ENCODE peak calls at places on chromosomes 16 and 17, in four cellular contexts. L is GM12878, X is HL-60, J is K562. P is an unnamed sample.

GRCh38 chr16:1470543-1471251 is 4.1 kb downstream of the CLCN7 start:
- DNase-seq in L (no peak), X (peak), J (peak), P (no peak)

GRCh38 chr17:44587339-44587738 is 30.1 kb downstream of the FZD2 start:
- DNase-seq in L (no peak), X (no peak), J (peak), P (no peak)

GRCh38 chr16:84183572-84183875 is 3.3 kb downstream of the TAF1C start:
- DNase-seq in L (no peak), X (no peak), J (no peak), P (no peak)

GRCh38 chr16:78147846-78148535 is 48.5 kb downstream of the WWOX start:
- DNase-seq in L (no peak), X (no peak), J (no peak), P (no peak)

GRCh38 chr16:88810166-88810867 is 1.4 kb downstream of the APRT start:
- DNase-seq in L (no peak), X (no peak), J (peak), P (no peak)

GRCh38 chr16:1494129-1494640 is 1.0 kb downstream of the TELO2 start:
- DNase-seq in L (no peak), X (no peak), J (peak), P (no peak)

GRCh38 chr16:55189975-55190636 is 133.9 kb upstream of the IRX6 start:
- DNase-seq in L (no peak), X (no peak), J (no peak), P (no peak)

GRCh38 chr16:29313559-29313887 is 93.0 kb downstream of the NPIPB11 start:
- DNase-seq in L (no peak), X (no peak), J (no peak), P (no peak)

GRCh38 chr17:65027305-65027704 is 29.2 kb downstream of the GNA13 start:
- DNase-seq in L (peak), X (no peak), J (peak), P (no peak)

GRCh38 chr16:85498607-85499006 is 114.5 kb upstream of the GSE1 start:
- DNase-seq in L (peak), X (no peak), J (no peak), P (peak)

GRCh38 chr17:4310349-4311060 is 46.7 kb upstream of the ANKFY1 start:
- DNase-seq in L (no peak), X (no peak), J (no peak), P (no peak)

GRCh38 chr17:31900877-31901276 is 631 bp downstream of the UTP6 start:
- DNase-seq in L (no peak), X (no peak), J (peak), P (no peak)

GRCh38 chr17:2435181-2435741 is 34.4 kb upstream of the MNT start:
- DNase-seq in L (no peak), X (no peak), J (no peak), P (no peak)

GRCh38 chr17:37787055-37787720 is 42.3 kb upstream of the HNF1B start:
- DNase-seq in L (no peak), X (no peak), J (no peak), P (no peak)

GRCh38 chr17:4159761-4160160 is 16.8 kb downstream of the CYB5D2 start:
- DNase-seq in L (no peak), X (no peak), J (no peak), P (no peak)

GRCh38 chr16:61936522-61936921 is 99.7 kb downstream of the CDH8 start:
- DNase-seq in L (no peak), X (no peak), J (no peak), P (no peak)

GRCh38 chr17:52159810-52160578 is 1.5 kb upstream of the CA10 start:
- DNase-seq in L (no peak), X (no peak), J (no peak), P (no peak)

GRCh38 chr17:81608082-81608481 is 28.8 kb downstream of the NPLOC4 start:
- DNase-seq in L (no peak), X (no peak), J (no peak), P (no peak)

GRCh38 chr17:42286411-42287295 is 1.6 kb upstream of the STAT5A start:
- DNase-seq in L (no peak), X (no peak), J (no peak), P (no peak)

GRCh38 chr16:87186876-87187533 is 130.2 kb downstream of the C16orf95 start:
- DNase-seq in L (no peak), X (no peak), J (no peak), P (no peak)

GRCh38 chr16:87188104-87188503 is 129.1 kb downstream of the C16orf95 start:
- DNase-seq in L (no peak), X (no peak), J (no peak), P (no peak)

GRCh38 chr16:87189426-87189825 is 127.8 kb downstream of the C16orf95 start:
- DNase-seq in L (no peak), X (no peak), J (no peak), P (no peak)

GRCh38 chr16:87192418-87193073 is 124.6 kb downstream of the C16orf95 start:
- DNase-seq in L (no peak), X (no peak), J (no peak), P (no peak)

GRCh38 chr16:87190288-87191240 is 126.6 kb downstream of the C16orf95 start:
- DNase-seq in L (no peak), X (no peak), J (no peak), P (no peak)
- TF ChIP-seq SPI1 in L (no peak), X (no peak), J (no peak), P (no peak)

DNA sequence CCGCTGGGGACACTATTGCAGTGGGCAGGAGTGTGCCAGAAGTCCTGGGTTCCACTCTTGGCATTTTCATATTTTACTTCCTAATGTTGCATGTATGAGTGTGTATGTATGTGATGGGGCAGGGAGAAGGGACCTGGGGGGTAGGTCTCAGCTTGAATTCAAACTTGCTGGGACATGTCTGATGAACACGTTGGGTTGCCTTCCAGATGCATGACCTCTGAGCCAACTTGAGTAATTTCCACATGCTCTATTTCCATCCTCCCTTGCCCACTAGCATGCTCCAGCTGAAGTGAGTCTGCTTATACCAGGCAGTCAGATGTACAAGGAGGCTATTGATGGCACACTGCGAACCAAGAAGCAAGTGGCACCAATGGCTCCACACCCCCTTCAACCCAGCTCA is 32.9 kb upstream of the SRSF1 start:
- DNase-seq in L (no peak), X (no peak), J (no peak), P (no peak)
- TF ChIP-seq SPI1 in L (no peak), X (no peak), J (no peak), P (no peak)

DNA sequence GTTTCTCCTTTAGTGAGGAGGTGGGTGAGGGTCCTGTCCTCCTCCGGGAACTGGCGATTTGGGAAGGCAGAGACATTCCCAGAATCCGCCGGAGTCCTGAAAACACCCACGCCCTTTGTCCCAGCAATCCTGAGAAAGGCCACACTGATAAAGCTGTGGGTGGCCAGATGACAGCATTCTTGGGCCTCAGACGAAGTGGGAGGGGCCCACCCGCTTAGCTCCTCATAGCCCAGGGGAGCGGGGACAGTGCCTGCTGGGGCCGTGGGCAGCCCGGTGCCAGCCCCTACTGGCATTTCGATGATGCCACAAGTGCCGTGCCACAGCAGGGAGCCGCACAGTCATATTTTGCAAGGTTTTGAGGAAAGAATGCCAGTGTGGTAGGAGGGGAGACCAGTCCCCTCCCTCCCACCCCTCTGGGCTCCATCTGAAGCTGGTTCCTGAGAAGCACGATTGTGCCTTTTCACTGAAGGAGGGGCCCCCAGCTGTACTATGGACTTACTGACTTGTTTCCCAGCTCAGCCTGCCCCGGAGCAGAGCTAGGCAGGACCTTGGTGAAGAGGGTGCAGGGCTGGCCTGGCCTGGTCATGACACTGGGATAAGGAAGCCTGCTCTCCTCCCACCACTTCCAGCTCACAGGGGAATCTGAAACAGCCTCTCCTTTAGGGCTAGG is 20.9 kb upstream of the MPRIP start:
- DNase-seq in L (no peak), X (no peak), J (peak), P (no peak)
- TF ChIP-seq SPI1 in L (no peak), X (no peak), J (no peak), P (no peak)

DNA sequence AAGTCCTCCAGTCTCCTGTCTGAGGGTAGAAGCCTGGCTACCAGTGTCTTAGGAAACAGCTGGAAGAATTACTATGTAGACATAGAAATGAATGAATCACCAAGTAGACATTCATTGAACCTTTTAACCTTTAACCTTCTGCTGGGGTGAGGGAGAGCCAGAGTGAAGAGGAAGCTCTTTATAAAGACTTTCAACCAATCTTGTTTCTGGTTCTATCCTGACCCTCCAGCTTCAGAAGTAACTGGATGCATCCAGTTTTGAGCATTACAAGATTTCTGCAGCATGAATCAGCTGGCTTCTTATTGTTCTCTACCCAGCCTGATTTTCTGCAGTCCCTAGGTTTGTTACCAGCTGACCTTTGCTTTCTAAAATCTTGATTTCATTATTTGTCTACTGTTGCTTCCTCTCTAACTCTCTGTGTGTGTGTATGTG is 8.5 kb downstream of the TEKT1 start:
- DNase-seq in L (no peak), X (no peak), J (no peak), P (no peak)
- TF ChIP-seq SPI1 in L (no peak), X (no peak), J (no peak), P (no peak)

DNA sequence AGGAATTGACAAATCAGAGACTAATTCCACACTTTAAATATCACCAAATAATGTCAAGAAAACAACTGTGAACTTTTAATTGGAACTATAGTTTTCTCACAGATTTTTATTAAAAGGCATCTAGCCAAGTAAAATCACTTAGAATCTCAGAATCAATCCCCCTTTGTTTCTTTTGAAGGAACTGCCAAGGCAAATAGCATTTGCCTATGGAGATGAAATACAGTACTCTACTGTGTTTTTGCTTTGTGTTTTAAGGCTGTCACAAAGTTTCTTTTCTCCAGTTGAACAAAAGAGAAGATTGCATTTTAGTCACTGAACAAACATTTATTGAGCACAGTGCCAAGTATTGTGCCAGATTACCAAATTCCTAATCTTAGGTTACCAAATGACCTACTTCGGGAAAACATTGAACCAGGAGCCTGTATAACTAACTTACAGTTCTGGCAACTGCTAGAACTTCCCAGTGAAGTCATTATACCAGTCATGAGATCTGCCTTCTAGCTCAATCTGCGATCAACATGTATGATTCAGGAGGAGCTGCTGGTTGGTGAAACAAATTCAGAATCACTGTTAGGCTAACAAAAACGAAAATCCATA is 3.0 kb upstream of the UBB start:
- DNase-seq in L (no peak), X (no peak), J (no peak), P (no peak)
- TF ChIP-seq SPI1 in L (no peak), X (no peak), J (no peak), P (no peak)

DNA sequence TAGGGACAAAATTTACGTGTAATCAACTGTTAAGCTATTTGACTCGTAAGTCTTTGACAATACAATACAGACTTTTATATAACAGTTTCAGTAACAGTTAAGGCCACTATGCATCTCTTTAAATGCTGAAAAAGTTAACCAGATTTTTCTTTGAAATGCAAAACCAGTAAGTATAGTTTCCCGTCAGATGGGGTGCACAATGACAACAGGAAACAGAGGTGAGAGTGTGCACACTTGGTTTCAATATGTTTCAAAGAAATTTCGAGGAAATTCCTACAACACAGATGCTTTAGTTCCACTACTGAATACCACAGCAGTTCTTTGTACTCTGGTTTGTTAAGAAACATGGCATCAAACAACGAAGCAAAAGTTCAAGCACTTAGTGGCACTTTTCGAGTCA is 48.4 kb downstream of the RNF157 start:
- DNase-seq in L (peak), X (no peak), J (no peak), P (peak)
- TF ChIP-seq SPI1 in L (no peak), X (no peak), J (no peak), P (no peak)

P was measured in GM12891.